ENCODE peak calls at places on chromosomes 6 and 20, in ten cellular contexts. Y, S, D, C, M, R, P, I, W and K are unnamed samples.
A peak's percentile ranks its signal among the peaks of the same experiment; 100 is the strongest.

GRCh38 chr6:169269180-169270076 is 15.8 kb upstream of the THBS2 start:
- DNase-seq in W (no peak), M (peak; percentile 55), I (no peak), R (no peak), P (no peak), Y (no peak), C (no peak), D (no peak), S (peak; percentile 60), K (no peak)

GRCh38 chr6:157054531-157054979 is 268.8 kb downstream of the TMEM242 start:
- DNase-seq in C (no peak), W (no peak), R (no peak), S (no peak), Y (no peak), P (no peak), M (no peak), I (peak; percentile 64), D (no peak), K (peak; percentile 23)

GRCh38 chr20:23445596-23446217 is 6.2 kb downstream of the CSTL1 start:
- DNase-seq in P (peak; percentile 7), W (no peak), D (no peak), S (peak; percentile 82), C (no peak), M (no peak), Y (no peak), I (no peak), R (peak; percentile 73), K (no peak)

GRCh38 chr6:157667211-157668033 is 155.6 kb upstream of the SNX9 start:
- DNase-seq in P (no peak), R (peak; percentile 53), M (peak; percentile 64), S (peak; percentile 79), D (no peak), Y (peak; percentile 65), I (peak; percentile 78), W (peak; percentile 61), C (peak; percentile 66), K (peak; percentile 83)

GRCh38 chr20:32452776-32453466 is 94.8 kb downstream of the ASXL1 start:
- DNase-seq in C (no peak), S (no peak), I (no peak), P (no peak), Y (no peak), R (no peak), M (no peak), W (no peak), D (peak; percentile 67), K (no peak)

GRCh38 chr20:1816384-1817381 is 78.5 kb upstream of the SIRPA start:
- DNase-seq in M (no peak), Y (no peak), R (peak; percentile 81), S (no peak), W (no peak), C (no peak), P (peak; percentile 44), I (no peak), D (no peak), K (no peak)

GRCh38 chr6:98672681-98673475 is 161.5 kb upstream of the POU3F2 start:
- DNase-seq in M (no peak), S (no peak), C (no peak), I (no peak), D (no peak), P (no peak), Y (no peak), W (no peak), R (no peak), K (no peak)

GRCh38 chr6:11770546-11771466 is 7.8 kb downstream of the ADTRP start:
- DNase-seq in C (no peak), R (peak; percentile 99), I (no peak), W (no peak), M (peak; percentile 78), S (peak; percentile 98), P (peak; percentile 97), Y (peak; percentile 9), D (peak; percentile 97), K (no peak)

GRCh38 chr6:24494726-24495515 is at the start of gene ALDH5A1:
- DNase-seq in R (peak; percentile 23), M (peak; percentile 71), Y (peak; percentile 88), I (peak; percentile 82), P (no peak), D (peak; percentile 92), S (peak; percentile 55), W (peak; percentile 70), C (peak; percentile 68), K (peak; percentile 81)

DNA sequence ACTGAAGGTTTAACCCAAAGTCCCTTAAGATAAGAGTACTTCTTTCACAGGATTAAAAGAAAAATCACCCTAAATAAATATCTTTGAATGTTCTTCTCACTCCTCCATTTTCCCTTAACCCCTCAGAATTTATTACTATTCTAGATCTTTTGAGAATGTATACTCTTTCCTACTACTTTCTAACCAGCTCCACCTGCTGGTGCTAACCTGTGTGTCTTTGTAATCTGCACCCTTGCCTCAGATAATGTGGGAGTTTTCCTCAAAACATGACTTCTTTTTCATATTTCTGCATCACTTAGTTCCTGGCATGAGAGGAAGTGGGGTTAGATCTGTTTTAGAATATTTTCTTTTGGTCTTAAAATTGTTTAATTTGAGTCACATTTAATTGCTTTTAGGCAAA is 394.2 kb downstream of the BMP2 start:
- DNase-seq in D (no peak), Y (no peak), C (peak; percentile 7), S (peak; percentile 67), M (no peak), R (no peak), I (no peak), W (no peak), P (no peak), K (no peak)
- TF ChIP-seq CTCF in D (peak; percentile 25), Y (peak; percentile 31), C (peak; percentile 46), S (peak; percentile 72), M (peak; percentile 18), R (peak; percentile 23), I (no peak), W (peak; percentile 62), P (peak; percentile 47), K (peak; percentile 32)

DNA sequence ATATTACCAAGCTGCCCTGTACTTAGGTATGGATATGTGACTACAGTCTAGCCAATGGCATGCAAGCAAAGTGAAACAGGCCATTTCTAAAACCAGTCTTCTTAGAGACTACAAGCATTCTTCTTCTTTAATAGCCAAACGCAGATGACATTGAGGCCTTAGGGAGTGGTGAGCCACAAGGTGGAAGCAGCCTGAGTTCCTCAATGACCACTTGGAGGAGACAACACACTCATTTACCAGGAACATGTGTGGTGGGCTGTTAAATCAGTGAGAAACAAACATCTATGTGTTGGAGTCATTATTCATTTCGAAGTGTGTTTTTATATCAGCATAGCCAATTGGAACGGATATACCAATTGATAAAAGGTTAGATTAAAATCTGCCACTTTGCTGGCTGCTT is 122.0 kb downstream of the GFRAL start:
- DNase-seq in Y (no peak), W (no peak), I (no peak), R (no peak), D (no peak), M (no peak), P (no peak), C (peak; percentile 9), S (peak; percentile 57), K (no peak)
- TF ChIP-seq CTCF in Y (no peak), W (no peak), I (no peak), R (no peak), D (no peak), M (no peak), P (no peak), C (peak; percentile 14), S (peak; percentile 60), K (no peak)

GRCh38 chr6:136677344-136677743 is 114.9 kb downstream of the MAP3K5 start:
- DNase-seq in P (no peak), W (no peak), R (no peak), Y (no peak), S (no peak), D (no peak), M (no peak), I (no peak), C (no peak), K (no peak)
- TF ChIP-seq CTCF in P (no peak), W (no peak), R (no peak), Y (no peak), S (no peak), D (no peak), M (no peak), I (no peak), C (no peak), K (no peak)

GRCh38 chr6:35419431-35419830 is 32.7 kb upstream of the FANCE start:
- DNase-seq in S (peak; percentile 95), C (no peak), R (peak; percentile 65), D (no peak), P (peak; percentile 37), M (no peak), W (no peak), Y (no peak), I (no peak), K (no peak)
- TF ChIP-seq CTCF in S (peak; percentile 66), C (no peak), R (peak; percentile 44), D (no peak), P (peak; percentile 33), M (no peak), W (peak; percentile 23), Y (peak; percentile 21), I (no peak), K (no peak)

DNA sequence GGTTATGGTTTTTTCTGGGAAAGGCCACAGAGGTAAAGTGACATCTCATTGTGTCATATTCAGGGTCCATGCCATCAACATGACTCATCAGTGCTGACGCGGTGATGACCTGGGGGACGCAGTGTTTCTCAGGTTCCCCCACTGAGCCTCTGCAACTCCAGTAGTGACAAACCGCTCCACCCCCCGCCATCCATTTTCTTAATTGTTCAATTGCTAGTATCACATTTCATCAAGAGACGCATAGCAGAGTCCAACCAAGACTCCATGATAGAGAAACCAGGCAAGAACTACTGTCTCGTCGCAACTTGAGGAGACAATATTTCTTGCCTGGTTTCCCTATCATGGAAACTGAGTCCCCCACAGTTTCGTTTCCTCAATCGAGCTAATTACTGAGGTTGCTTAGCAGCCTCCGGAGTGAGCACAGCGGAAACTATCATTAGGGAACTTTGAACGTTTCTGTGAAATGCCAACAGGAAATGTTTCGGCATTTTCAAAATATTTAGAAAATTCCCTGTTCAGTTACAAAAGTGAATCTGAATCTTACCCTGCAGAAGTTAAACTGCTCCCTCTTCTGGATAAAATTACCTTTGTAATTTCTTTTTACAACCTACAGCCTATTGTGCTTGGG is 12.2 kb upstream of the SERPINB1 start:
- DNase-seq in P (peak; percentile 54), D (peak; percentile 84), M (peak; percentile 71), Y (peak; percentile 58), I (peak; percentile 73), C (no peak), W (no peak), S (peak; percentile 78), R (peak; percentile 82), K (peak; percentile 59)
- TF ChIP-seq CTCF in P (peak; percentile 39), D (peak; percentile 37), M (peak; percentile 55), Y (no peak), I (peak; percentile 69), C (peak; percentile 22), W (peak; percentile 59), S (peak; percentile 47), R (peak; percentile 23), K (no peak)